ENCODE peak calls at places on chromosome 17, in ten cellular contexts. T is small intestine, P is esophagus squamous epithelium, Y is uterus, K is HepG2, B is pancreas, S is HCT116, G is ascending aorta, R is esophagus muscularis mucosa, A is suprapubic skin. M is an unnamed sample. For H3K4me1, the result is how much of the 10 kb centered on the place peaks cover.

GRCh38 chr17:7184091-7184488 is 4.9 kb upstream of the ASGR1 start:
- DNase-seq in P (no peak), S (no peak), G (no peak), K (peak), R (no peak), A (no peak), Y (no peak), T (peak), B (peak), M (no peak)

GRCh38 chr17:56678249-56679144 is 85.0 kb downstream of the NOG start:
- DNase-seq in K (no peak), G (no peak), Y (no peak), T (no peak), A (no peak), P (no peak), S (no peak), B (no peak), R (no peak), M (no peak)

GRCh38 chr17:47969975-47970724 is 763 bp upstream of the CDK5RAP3 start:
- DNase-seq in K (no peak), T (peak), P (no peak), G (no peak), R (no peak), B (no peak), Y (no peak), A (no peak), S (no peak), M (no peak)

GRCh38 chr17:16853661-16854320 is 118.1 kb downstream of the TNFRSF13B start:
- DNase-seq in A (no peak), K (no peak), Y (no peak), T (no peak), P (no peak), R (no peak), B (no peak), G (no peak), S (no peak), M (no peak)

GRCh38 chr17:78381601-78382168 is 3.2 kb downstream of the PGS1 start:
- DNase-seq in K (no peak), R (no peak), A (no peak), G (no peak), S (no peak), Y (no peak), P (no peak), B (no peak), T (peak), M (no peak)

GRCh38 chr17:15456972-15457722 is 10.3 kb downstream of the CDRT4 start:
- DNase-seq in S (no peak), B (no peak), K (peak), T (no peak), G (peak), P (no peak), R (no peak), Y (peak), A (peak), M (no peak)

GRCh38 chr17:8051831-8052230 is 13.0 kb downstream of the ALOX15B start:
- DNase-seq in S (no peak), Y (no peak), R (no peak), G (no peak), P (no peak), K (no peak), T (no peak), A (peak), B (no peak), M (no peak)

GRCh38 chr17:73262676-73263642 is 1.3 kb upstream of the CPSF4L start:
- DNase-seq in P (no peak), G (no peak), R (no peak), K (peak), T (peak), A (no peak), S (no peak), B (peak), Y (no peak), M (no peak)

GRCh38 chr17:45440161-45440859 is 7.6 kb upstream of the ARHGAP27 start:
- DNase-seq in Y (no peak), P (no peak), R (no peak), K (peak), G (no peak), A (no peak), B (no peak), T (peak), S (no peak), M (no peak)

GRCh38 chr17:51764387-51764971 is 394.0 kb downstream of the CA10 start:
- DNase-seq in A (no peak), S (peak), T (peak), G (no peak), K (peak), B (peak), Y (no peak), R (no peak), P (no peak), M (peak)

GRCh38 chr17:82477934-82478333 is 19.4 kb downstream of the NARF start:
- DNase-seq in S (no peak), B (no peak), R (no peak), G (no peak), A (no peak), P (no peak), Y (no peak), K (no peak), T (no peak), M (no peak)

GRCh38 chr17:43839670-43840101 is 6.7 kb upstream of the MPP3 start:
- DNase-seq in G (no peak), S (peak), B (peak), Y (no peak), R (no peak), P (no peak), T (peak), K (peak), A (no peak), M (no peak)

GRCh38 chr17:82871056-82871775 is 31.4 kb upstream of the ZNF750 start:
- DNase-seq in A (no peak), R (no peak), B (no peak), T (no peak), P (no peak), G (no peak), K (no peak), Y (no peak), S (no peak), M (no peak)

GRCh38 chr17:36932383-36933173 is 4.7 kb upstream of the LHX1 start:
- DNase-seq in T (no peak), S (no peak), B (no peak), Y (no peak), R (no peak), P (no peak), K (no peak), G (no peak), A (no peak), M (no peak)

GRCh38 chr17:75654176-75654575 is 12.8 kb downstream of the RECQL5 start:
- DNase-seq in R (no peak), S (no peak), K (no peak), G (no peak), B (no peak), P (no peak), A (no peak), T (peak), Y (no peak), M (no peak)

GRCh38 chr17:62626719-62627218 is 701 bp upstream of the MRC2 start:
- DNase-seq in K (peak), T (no peak), A (no peak), B (no peak), G (peak), P (no peak), R (no peak), S (no peak), Y (peak), M (no peak)

GRCh38 chr17:70434536-70435490 is 265.5 kb downstream of the KCNJ2 start:
- DNase-seq in P (no peak), R (no peak), Y (no peak), K (no peak), A (no peak), T (peak), B (no peak), S (no peak), G (no peak), M (no peak)
- H3K27ac ChIP-seq in P (no peak), R (no peak), Y (no peak), K (no peak), A (no peak), T (no peak), B (no peak), S (no peak), G (no peak), M (no peak)

GRCh38 chr17:57986841-57987581 is 1.0 kb downstream of the VEZF1 start:
- DNase-seq in S (no peak), B (peak), T (peak), P (no peak), R (no peak), G (peak), A (no peak), K (peak), Y (peak), M (no peak)

GRCh38 chr17:57984226-57984890 is 3.7 kb downstream of the VEZF1 start:
- DNase-seq in G (no peak), R (no peak), T (no peak), S (no peak), B (no peak), P (no peak), Y (no peak), K (no peak), A (no peak), M (no peak)

GRCh38 chr17:57987582-57988300 is at the start of gene VEZF1:
- DNase-seq in S (peak), G (peak), K (peak), P (no peak), A (peak), Y (peak), R (peak), B (peak), T (peak), M (no peak)

GRCh38 chr17:57984936-57985674 is 2.9 kb downstream of the VEZF1 start:
- DNase-seq in Y (no peak), R (no peak), P (no peak), K (no peak), G (no peak), S (no peak), B (no peak), T (no peak), A (no peak), M (no peak)

GRCh38 chr17:57985675-57985974 is 2.4 kb downstream of the VEZF1 start:
- DNase-seq in Y (no peak), S (no peak), R (no peak), G (no peak), P (no peak), A (no peak), K (no peak), B (no peak), T (peak), M (no peak)
- H3K4me1 ChIP-seq in Y (under half), S (under half), R (half or more), G (under half), P (half or more), A (half or more), K (half or more), B (half or more), T (under half), M (under half)

DNA sequence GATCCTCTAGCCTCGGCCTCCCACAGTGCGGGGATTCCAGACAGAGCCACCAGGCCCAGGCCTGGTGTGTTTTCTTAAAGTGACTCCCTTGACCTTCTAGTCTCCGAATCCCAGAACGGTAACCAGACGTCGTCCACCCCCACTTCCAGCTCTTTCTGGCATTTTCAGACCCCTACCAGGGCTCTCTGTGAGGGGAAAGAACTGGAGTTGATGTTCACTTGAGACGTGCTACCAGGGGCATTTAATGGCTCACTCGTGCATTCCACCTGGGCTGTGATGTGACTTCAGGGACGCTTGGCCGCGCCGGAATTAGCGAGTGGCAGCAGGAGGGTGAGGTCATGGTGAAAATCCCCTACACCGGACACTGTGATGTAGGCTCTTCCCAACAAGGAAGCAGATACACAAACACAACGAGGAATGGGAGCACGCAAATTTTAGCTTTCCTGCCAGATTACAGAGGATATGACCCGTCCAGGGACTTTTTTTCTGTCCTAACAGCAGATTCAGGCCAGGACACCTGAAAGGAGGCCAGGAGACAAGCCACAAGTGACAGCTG is 1.1 kb upstream of the GNA13 start:
- DNase-seq in B (peak), R (no peak), T (no peak), G (peak), A (no peak), K (no peak), P (no peak), Y (peak), S (no peak), M (no peak)
- H3K4me3 ChIP-seq in B (peak), R (peak), T (peak), G (peak), A (peak), K (peak), P (no peak), Y (no peak), S (no peak), M (no peak)

GRCh38 chr17:40539711-40540411 is 25.4 kb downstream of the CCR7 start:
- DNase-seq in K (no peak), T (no peak), A (no peak), G (no peak), P (no peak), S (no peak), Y (no peak), B (no peak), R (no peak), M (no peak)

GRCh38 chr17:40538019-40538935 is 27.0 kb downstream of the CCR7 start:
- DNase-seq in G (peak), Y (no peak), S (no peak), K (no peak), P (no peak), A (no peak), T (no peak), R (no peak), B (peak), M (no peak)

GRCh38 chr17:40540448-40540847 is 24.8 kb downstream of the CCR7 start:
- DNase-seq in S (no peak), R (no peak), Y (no peak), A (no peak), B (no peak), T (no peak), P (no peak), K (no peak), G (no peak), M (no peak)

GRCh38 chr17:40541060-40541872 is 24.0 kb downstream of the CCR7 start:
- DNase-seq in G (no peak), Y (peak), T (peak), P (no peak), S (no peak), B (no peak), R (no peak), A (no peak), K (peak), M (no peak)

DNA sequence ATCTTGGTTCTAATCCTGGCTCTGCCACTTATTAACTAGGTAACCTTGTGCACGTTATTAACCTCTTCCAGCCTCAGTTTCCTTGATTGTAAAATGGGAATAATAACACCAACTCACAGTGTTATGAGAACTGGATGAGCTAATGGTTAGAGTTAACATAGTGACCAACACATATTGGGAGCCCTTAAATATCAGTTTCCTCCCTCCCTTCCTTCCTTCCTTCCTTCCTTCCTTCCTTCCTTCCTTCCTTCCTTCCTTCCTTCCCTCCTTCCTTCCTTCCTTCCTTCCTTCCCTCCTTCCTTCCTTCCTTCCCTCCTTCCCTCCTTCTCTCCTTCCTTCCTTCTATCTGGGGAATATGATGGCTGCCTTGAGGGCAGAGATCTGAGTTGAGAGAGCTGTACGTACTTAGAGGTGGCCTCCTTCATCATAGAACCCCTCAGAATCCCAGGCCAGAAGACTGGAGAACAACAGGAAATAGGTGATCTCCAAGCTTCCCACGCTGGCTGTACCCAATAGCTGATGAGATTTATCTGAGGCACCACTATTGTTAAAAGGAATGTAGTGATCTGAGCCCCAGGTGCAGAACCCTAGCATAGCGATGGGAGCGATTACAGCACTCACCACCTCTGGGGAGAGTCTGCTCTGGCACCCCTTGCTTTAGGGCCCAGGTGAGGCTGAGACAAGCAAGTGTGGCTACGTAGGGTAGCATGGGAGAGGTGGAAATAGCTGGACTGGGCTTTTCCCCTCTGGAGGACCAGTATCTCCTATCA is 26.2 kb downstream of the CCR7 start:
- DNase-seq in S (no peak), K (no peak), R (no peak), G (no peak), A (no peak), T (no peak), P (no peak), B (no peak), Y (no peak), M (no peak)
- H3K27ac ChIP-seq in S (no peak), K (no peak), R (peak), G (peak), A (peak), T (no peak), P (peak), B (peak), Y (peak), M (no peak)

GRCh38 chr17:14308965-14309879 is 8.3 kb downstream of the HS3ST3B1 start:
- DNase-seq in K (peak), Y (peak), G (peak), R (no peak), T (peak), B (peak), P (peak), S (no peak), A (peak), M (peak)

GRCh38 chr17:14310101-14310500 is 9.2 kb downstream of the HS3ST3B1 start:
- DNase-seq in B (no peak), G (no peak), S (no peak), Y (no peak), R (no peak), P (no peak), T (no peak), K (no peak), A (no peak), M (no peak)

GRCh38 chr17:14311979-14312378 is 11.1 kb downstream of the HS3ST3B1 start:
- DNase-seq in Y (no peak), P (no peak), T (no peak), A (no peak), G (no peak), R (no peak), K (no peak), B (no peak), S (no peak), M (no peak)

GRCh38 chr17:14311186-14311705 is 10.4 kb downstream of the HS3ST3B1 start:
- DNase-seq in Y (no peak), R (no peak), T (no peak), K (no peak), B (no peak), S (no peak), P (no peak), G (no peak), A (no peak), M (no peak)

DNA sequence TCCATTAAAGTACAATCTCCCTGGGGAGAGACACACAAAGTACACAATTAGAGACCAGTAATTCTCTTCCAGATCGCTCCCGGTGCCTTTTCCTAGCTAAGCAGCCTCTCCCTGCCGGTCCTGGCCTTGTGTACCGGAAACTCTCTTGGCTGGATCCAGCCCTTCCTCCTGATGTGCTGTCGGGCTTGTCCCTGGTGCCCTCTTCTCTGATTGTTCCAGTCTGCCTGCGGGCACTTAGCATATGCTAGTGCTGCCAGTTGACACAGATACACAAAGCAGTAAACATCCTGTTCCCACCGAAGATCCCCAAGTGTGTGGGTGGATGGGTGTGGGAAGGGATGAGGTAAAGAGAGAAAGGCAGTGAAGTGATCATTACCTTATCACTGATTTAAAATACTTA is 9.7 kb downstream of the HS3ST3B1 start:
- DNase-seq in B (no peak), S (no peak), R (no peak), G (peak), T (no peak), K (no peak), P (no peak), A (no peak), Y (no peak), M (no peak)
- H3K4me1 ChIP-seq in B (under half), S (under half), R (under half), G (under half), T (under half), K (half or more), P (under half), A (under half), Y (under half), M (under half)

M was measured in iPS DF 6.9.